ENCODE peak calls at places on chromosomes 16 and 17, in nine cellular contexts. X is activated CD4-positive, alpha-beta T cell treated with anti-CD3 and anti-CD28 coated beads, Interleukin-2, amount 50 U/mL, for 1 hour; S is Peyer's patch; K is pancreas; Y is stimulated activated CD8-positive, alpha-beta memory T cell treated with anti-CD3 and anti-CD28 coated beads, Interleukin-7, amount 100 ng/mL, for 1 hour; T is B cell; J is WTC11; B is MCF 10A; W is NCI-H1436 treated with DMSO at 0.1 percent for 48 hours. V is an unnamed sample.

GRCh38 chr17:74531231-74531761 is at the start of gene CD300LB:
- DNase-seq in X (no peak), S (peak; percentile 14), K (no peak), Y (no peak), T (no peak), J (no peak), B (no peak), W (no peak), V (peak; percentile 47)

GRCh38 chr17:33949100-33949499 is 306.0 kb upstream of the CCL2 start:
- DNase-seq in X (no peak), S (no peak), K (no peak), Y (no peak), T (no peak), J (peak; percentile 80), B (no peak), W (no peak), V (no peak)

GRCh38 chr17:21376835-21377690 is 906 bp downstream of the KCNJ12 start:
- DNase-seq in X (no peak), S (no peak), K (peak; percentile 42), Y (no peak), T (no peak), J (peak; percentile 41), B (no peak), W (no peak), V (no peak)

GRCh38 chr17:57653279-57653678 is 91.8 kb downstream of the CCDC182 start:
- DNase-seq in X (no peak), S (no peak), K (no peak), Y (no peak), T (no peak), J (no peak), B (no peak), W (no peak), V (no peak)

GRCh38 chr17:58279736-58280479 is 827 bp downstream of the MPO start:
- DNase-seq in X (no peak), S (no peak), K (no peak), Y (no peak), T (no peak), J (no peak), B (no peak), W (no peak), V (no peak)

GRCh38 chr16:14354561-14355351 is 275.3 kb downstream of the PARN start:
- DNase-seq in X (no peak), S (peak; percentile 52), K (no peak), Y (no peak), T (peak; percentile 85), J (no peak), B (no peak), W (no peak), V (no peak)

GRCh38 chr17:80374039-80374731 is 40.8 kb upstream of the ENDOV start:
- DNase-seq in X (no peak), S (no peak), K (no peak), Y (no peak), T (no peak), J (no peak), B (no peak), W (no peak), V (no peak)

GRCh38 chr16:31105677-31106213 is 2.4 kb upstream of the BCKDK start:
- DNase-seq in X (peak; percentile 76), S (peak; percentile 83), K (peak; percentile 96), Y (peak; percentile 68), T (peak; percentile 81), J (peak; percentile 95), B (peak; percentile 69), W (no peak), V (peak; percentile 93)

GRCh38 chr16:84484579-84485254 is 19.7 kb downstream of the MEAK7 start:
- DNase-seq in X (no peak), S (peak; percentile 20), K (no peak), Y (no peak), T (no peak), J (peak; percentile 73), B (peak; percentile 45), W (no peak), V (no peak)

GRCh38 chr16:55062446-55062845 is 131.8 kb downstream of the IRX5 start:
- DNase-seq in X (no peak), S (no peak), K (no peak), Y (no peak), T (no peak), J (no peak), B (no peak), W (no peak), V (no peak)

GRCh38 chr16:9115277-9115676 is 23.8 kb downstream of the HAPSTR1 start:
- DNase-seq in X (no peak), S (no peak), K (no peak), Y (no peak), T (no peak), J (no peak), B (no peak), W (no peak), V (no peak)

GRCh38 chr16:5036228-5037156 is 2.8 kb upstream of the NAGPA start:
- DNase-seq in X (no peak), S (no peak), K (no peak), Y (no peak), T (no peak), J (peak; percentile 72), B (no peak), W (no peak), V (no peak)

GRCh38 chr17:78664476-78665384 is 87.5 kb upstream of the DNAH17 start:
- DNase-seq in X (no peak), S (no peak), K (no peak), Y (no peak), T (no peak), J (no peak), B (no peak), W (no peak), V (no peak)

GRCh38 chr16:87445486-87445885 is 47.3 kb downstream of the ZCCHC14 start:
- DNase-seq in X (no peak), S (no peak), K (no peak), Y (no peak), T (no peak), J (no peak), B (no peak), W (no peak), V (no peak)

GRCh38 chr16:66899945-66900688 is 18.6 kb downstream of the CDH16 start:
- DNase-seq in X (no peak), S (peak; percentile 41), K (peak; percentile 92), Y (no peak), T (no peak), J (no peak), B (peak; percentile 58), W (no peak), V (peak; percentile 92)

GRCh38 chr17:8598913-8599312 is 31.6 kb downstream of the MYH10 start:
- DNase-seq in X (no peak), S (no peak), K (no peak), Y (no peak), T (no peak), J (no peak), B (no peak), W (no peak), V (no peak)

GRCh38 chr17:82047379-82047778 is 4.2 kb downstream of the RFNG start:
- DNase-seq in X (no peak), S (no peak), K (peak; percentile 44), Y (no peak), T (no peak), J (no peak), B (no peak), W (no peak), V (no peak)

GRCh38 chr17:3667366-3668278 is 756 bp downstream of the TAX1BP3 start:
- DNase-seq in X (no peak), S (peak; percentile 39), K (peak; percentile 94), Y (no peak), T (no peak), J (peak; percentile 73), B (peak; percentile 81), W (no peak), V (peak; percentile 94)

GRCh38 chr16:56657555-56658430 is at the start of gene MT1F:
- DNase-seq in X (peak; percentile 60), S (peak; percentile 87), K (peak; percentile 97), Y (peak; percentile 52), T (peak; percentile 65), J (peak; percentile 92), B (peak; percentile 95), W (no peak), V (peak; percentile 89)

GRCh38 chr16:57316390-57317017 is 32.0 kb upstream of the PLLP start:
- DNase-seq in X (no peak), S (no peak), K (no peak), Y (no peak), T (no peak), J (no peak), B (peak; percentile 91), W (no peak), V (peak; percentile 60)

GRCh38 chr16:4085405-4085970 is 30.8 kb downstream of the ADCY9 start:
- DNase-seq in X (no peak), S (no peak), K (no peak), Y (no peak), T (no peak), J (no peak), B (no peak), W (no peak), V (no peak)

GRCh38 chr16:35196313-35196712 is 1736.9 kb downstream of the TP53TG3F start:
- DNase-seq in X (no peak), S (no peak), K (peak; percentile 31), Y (no peak), T (no peak), J (no peak), B (no peak), W (no peak), V (no peak)

GRCh38 chr17:80474231-80474932 is 2.0 kb downstream of the NPTX1 start:
- DNase-seq in X (no peak), S (no peak), K (no peak), Y (no peak), T (no peak), J (no peak), B (peak; percentile 69), W (no peak), V (no peak)